ENCODE peak calls at places on chromosome 16, in five cellular contexts. C, X, S, W and O are unnamed samples.

GRCh38 chr16:11677959-11678881 is 10.0 kb downstream of the SNN start:
- DNase-seq in X (no peak), C (no peak), W (no peak), S (no peak), O (no peak)

GRCh38 chr16:3789375-3790067 is 72.2 kb upstream of the TRAP1 start:
- DNase-seq in X (no peak), W (no peak), C (no peak), S (no peak), O (no peak)

GRCh38 chr16:67115649-67116048 is 5.9 kb downstream of the PHAF1 start:
- DNase-seq in C (no peak), S (no peak), W (no peak), X (peak; percentile 93), O (no peak)

GRCh38 chr16:75764154-75764768 is 38.0 kb upstream of the CPHXL start:
- DNase-seq in S (peak; percentile 63), C (peak; percentile 27), W (no peak), X (peak; percentile 54), O (no peak)

GRCh38 chr16:67883872-67884261 is 818 bp upstream of the NRN1L start:
- DNase-seq in C (peak; percentile 36), S (peak; percentile 23), X (peak; percentile 37), W (peak; percentile 48), O (peak; percentile 93)

GRCh38 chr16:81029930-81030604 is 5.6 kb upstream of the ATMIN start:
- DNase-seq in C (no peak), X (no peak), W (no peak), S (no peak), O (no peak)

GRCh38 chr16:48300391-48300856 is 53.1 kb upstream of the ABCC11 start:
- DNase-seq in W (no peak), C (no peak), X (peak; percentile 54), S (no peak), O (peak; percentile 63)

GRCh38 chr16:66335704-66336329 is 30.7 kb upstream of the CDH5 start:
- DNase-seq in C (peak; percentile 28), S (peak; percentile 85), X (peak; percentile 23), W (peak; percentile 75), O (no peak)

GRCh38 chr16:89422905-89423630 is 67.3 kb downstream of the ANKRD11 start:
- DNase-seq in S (no peak), C (no peak), W (no peak), X (peak; percentile 67), O (no peak)

GRCh38 chr16:48535831-48536599 is 74.0 kb downstream of the N4BP1 start:
- DNase-seq in C (peak; percentile 43), S (no peak), X (peak; percentile 54), W (no peak), O (peak; percentile 61)

GRCh38 chr16:89921699-89922476 is 1.3 kb upstream of the TUBB3 start:
- DNase-seq in S (peak; percentile 5), X (peak; percentile 97), W (no peak), C (peak; percentile 53), O (peak; percentile 75)

GRCh38 chr16:88627531-88628411 is 10.6 kb upstream of the IL17C start:
- DNase-seq in S (no peak), W (no peak), C (no peak), X (no peak), O (peak; percentile 65)

GRCh38 chr16:61014869-61015268 is 1021.4 kb downstream of the CDH8 start:
- DNase-seq in W (no peak), X (no peak), C (no peak), S (no peak), O (no peak)

GRCh38 chr16:58222532-58223316 is 24.8 kb upstream of the CSNK2A2 start:
- DNase-seq in W (no peak), C (no peak), S (no peak), X (peak; percentile 25), O (no peak)

GRCh38 chr16:414395-415169 is 10.9 kb upstream of the RAB11FIP3 start:
- DNase-seq in C (no peak), X (peak; percentile 39), W (no peak), S (no peak), O (no peak)